ENCODE peak calls at places on chromosomes 6 and 20, in seven cellular contexts. W is pancreas; Y is heart left ventricle; B is activated CD4-positive, alpha-beta T cell treated with anti-CD3 and anti-CD28 coated beads for 24 hours; S is retinal pigment epithelial cell; Q is neural progenitor cell; C is frontal cortex. K is an unnamed sample.

GRCh38 chr20:64069614-64070243 is 6.7 kb downstream of the TCEA2 start:
- DNase-seq in Y (no peak), Q (peak), C (no peak), B (no peak), S (no peak), W (no peak), K (peak)

GRCh38 chr6:5151955-5152401 is 66.8 kb downstream of the PPP1R3G start:
- DNase-seq in Q (no peak), Y (no peak), B (no peak), C (peak), S (no peak), W (no peak), K (no peak)

GRCh38 chr6:44789790-44790189 is 402.3 kb downstream of the CDC5L start:
- DNase-seq in B (no peak), C (no peak), Q (no peak), S (no peak), W (no peak), Y (no peak), K (no peak)

GRCh38 chr20:57256908-57257307 is 9.5 kb downstream of the BMP7 start:
- DNase-seq in Y (no peak), C (no peak), W (no peak), B (no peak), Q (no peak), S (no peak), K (no peak)

GRCh38 chr6:149969635-149970034 is 5.9 kb downstream of the ULBP1 start:
- DNase-seq in Y (no peak), S (no peak), Q (no peak), W (no peak), C (no peak), B (no peak), K (no peak)

GRCh38 chr20:18443841-18444240 is 23.0 kb downstream of the DZANK1 start:
- DNase-seq in S (peak), Q (no peak), C (no peak), Y (no peak), B (no peak), W (no peak), K (no peak)

GRCh38 chr6:140538926-140539325 is 1164.5 kb upstream of the CITED2 start:
- DNase-seq in S (peak), W (no peak), Q (no peak), C (no peak), B (no peak), Y (no peak), K (no peak)

GRCh38 chr6:25866011-25866410 is 8.0 kb downstream of the SLC17A3 start:
- DNase-seq in C (no peak), Y (no peak), W (no peak), B (no peak), Q (no peak), S (no peak), K (no peak)